ENCODE peak calls at places on chromosomes 16 and 17, in nine cellular contexts. T is adrenal gland, Z is upper lobe of left lung, Y is heart left ventricle, K is tibial nerve, F is lower leg skin, B is GM12878, W is A549, X is esophagus muscularis mucosa. D is an unnamed sample.

GRCh38 chr17:16044484-16044883 is 44.9 kb downstream of the TTC19 start:
- DNase-seq in T (no peak), Z (no peak), Y (no peak), K (no peak), F (no peak), B (no peak), W (no peak), X (no peak), D (no peak)

GRCh38 chr17:71502443-71502842 is 618.4 kb upstream of the SOX9 start:
- DNase-seq in T (no peak), Z (no peak), Y (no peak), K (no peak), F (no peak), B (no peak), W (no peak), X (no peak), D (no peak)

GRCh38 chr16:75420987-75421819 is 12.1 kb downstream of the CFDP1 start:
- DNase-seq in T (peak), Z (peak), Y (peak), K (peak), F (peak), B (no peak), W (peak), X (peak), D (peak)

GRCh38 chr17:35254107-35254802 is 11.4 kb downstream of the SLFN5 start:
- DNase-seq in T (peak), Z (peak), Y (peak), K (peak), F (peak), B (no peak), W (peak), X (peak), D (peak)

GRCh38 chr17:29257756-29258155 is 11.1 kb downstream of the CRYBA1 start:
- DNase-seq in T (no peak), Z (no peak), Y (no peak), K (no peak), F (no peak), B (no peak), W (no peak), X (no peak), D (peak)

GRCh38 chr17:5042152-5043022 is 7.2 kb upstream of the SLC52A1 start:
- DNase-seq in T (no peak), Z (no peak), Y (no peak), K (no peak), F (no peak), B (no peak), W (no peak), X (no peak), D (no peak)

GRCh38 chr16:11669380-11670146 is 1.3 kb downstream of the SNN start:
- DNase-seq in T (peak), Z (peak), Y (peak), K (peak), F (peak), B (peak), W (no peak), X (no peak), D (peak)

GRCh38 chr16:1090620-1091587 is 5.1 kb downstream of the C1QTNF8 start:
- DNase-seq in T (no peak), Z (no peak), Y (peak), K (no peak), F (no peak), B (no peak), W (no peak), X (no peak), D (no peak)

GRCh38 chr16:23959069-23959800 is 123.5 kb downstream of the PRKCB start:
- DNase-seq in T (no peak), Z (no peak), Y (no peak), K (no peak), F (peak), B (no peak), W (no peak), X (no peak), D (peak)

GRCh38 chr17:68204736-68205135 is 43.1 kb upstream of the AMZ2 start:
- DNase-seq in T (no peak), Z (peak), Y (no peak), K (no peak), F (peak), B (no peak), W (no peak), X (peak), D (no peak)

GRCh38 chr17:4901648-4902344 is 1.1 kb downstream of the CHRNE start:
- DNase-seq in T (no peak), Z (peak), Y (peak), K (peak), F (no peak), B (no peak), W (no peak), X (no peak), D (no peak)

GRCh38 chr16:27463741-27464662 is 62.0 kb downstream of the IL21R start:
- DNase-seq in T (no peak), Z (no peak), Y (no peak), K (no peak), F (no peak), B (no peak), W (no peak), X (no peak), D (no peak)

GRCh38 chr17:56310780-56311179 is 157.5 kb downstream of the ANKFN1 start:
- DNase-seq in T (no peak), Z (no peak), Y (no peak), K (no peak), F (no peak), B (no peak), W (no peak), X (peak), D (peak)

GRCh38 chr17:4782652-4783051 is 3.5 kb downstream of the VMO1 start:
- DNase-seq in T (no peak), Z (peak), Y (no peak), K (no peak), F (no peak), B (no peak), W (no peak), X (no peak), D (no peak)

GRCh38 chr16:20298452-20298851 is 28.9 kb downstream of the GP2 start:
- DNase-seq in T (no peak), Z (no peak), Y (no peak), K (no peak), F (no peak), B (no peak), W (no peak), X (no peak), D (no peak)

GRCh38 chr16:58128181-58128631 is 975 bp downstream of the CFAP20 start:
- DNase-seq in T (no peak), Z (no peak), Y (no peak), K (no peak), F (no peak), B (no peak), W (no peak), X (no peak), D (peak)

GRCh38 chr17:32876414-32877163 is at the start of gene MYO1D:
- DNase-seq in T (peak), Z (peak), Y (peak), K (peak), F (peak), B (no peak), W (peak), X (no peak), D (no peak)

GRCh38 chr16:86497551-86498021 is 12.7 kb upstream of the FOXF1 start:
- DNase-seq in T (no peak), Z (no peak), Y (no peak), K (no peak), F (no peak), B (no peak), W (no peak), X (no peak), D (no peak)

GRCh38 chr16:86496929-86497381 is 13.4 kb upstream of the FOXF1 start:
- DNase-seq in T (no peak), Z (no peak), Y (no peak), K (no peak), F (no peak), B (no peak), W (no peak), X (no peak), D (no peak)

GRCh38 chr16:86499889-86500707 is 10.2 kb upstream of the FOXF1 start:
- DNase-seq in T (no peak), Z (no peak), Y (no peak), K (no peak), F (no peak), B (no peak), W (no peak), X (no peak), D (no peak)

GRCh38 chr16:86498155-86498651 is 12.1 kb upstream of the FOXF1 start:
- DNase-seq in T (no peak), Z (no peak), Y (no peak), K (no peak), F (no peak), B (no peak), W (no peak), X (no peak), D (no peak)

GRCh38 chr16:86498661-86499493 is 11.4 kb upstream of the FOXF1 start:
- DNase-seq in T (no peak), Z (no peak), Y (no peak), K (no peak), F (no peak), B (no peak), W (no peak), X (no peak), D (no peak)
- TF ChIP-seq POLR2A in T (no peak), Z (no peak), Y (no peak), K (no peak), F (no peak), B (no peak), W (no peak), X (peak), D (no peak)

GRCh38 chr17:42683407-42684031 is 1.2 kb downstream of the CNTNAP1 start:
- DNase-seq in T (no peak), Z (no peak), Y (peak), K (no peak), F (peak), B (no peak), W (no peak), X (no peak), D (peak)
- H3K4me3 ChIP-seq in T (no peak), Z (no peak), Y (peak), K (peak), F (no peak), B (peak), W (no peak), X (peak), D (no peak)

GRCh38 chr16:49036126-49036525 is 245.5 kb downstream of the CBLN1 start:
- DNase-seq in T (no peak), Z (no peak), Y (no peak), K (no peak), F (no peak), B (no peak), W (no peak), X (peak), D (no peak)
- TF ChIP-seq POLR2A in T (no peak), Z (no peak), Y (no peak), K (no peak), F (no peak), B (no peak), W (no peak), X (no peak), D (no peak)

GRCh38 chr17:74475189-74475588 is 8.8 kb downstream of the CD300A start:
- DNase-seq in T (no peak), Z (no peak), Y (no peak), K (no peak), F (no peak), B (no peak), W (no peak), X (no peak), D (no peak)

GRCh38 chr17:74471341-74471740 is 4.9 kb downstream of the CD300A start:
- DNase-seq in T (no peak), Z (no peak), Y (no peak), K (no peak), F (no peak), B (no peak), W (no peak), X (no peak), D (no peak)

GRCh38 chr17:74473294-74473693 is 6.9 kb downstream of the CD300A start:
- DNase-seq in T (no peak), Z (no peak), Y (no peak), K (no peak), F (no peak), B (no peak), W (no peak), X (no peak), D (no peak)

GRCh38 chr17:74472890-74473289 is 6.5 kb downstream of the CD300A start:
- DNase-seq in T (no peak), Z (no peak), Y (no peak), K (no peak), F (no peak), B (no peak), W (no peak), X (no peak), D (no peak)

DNA sequence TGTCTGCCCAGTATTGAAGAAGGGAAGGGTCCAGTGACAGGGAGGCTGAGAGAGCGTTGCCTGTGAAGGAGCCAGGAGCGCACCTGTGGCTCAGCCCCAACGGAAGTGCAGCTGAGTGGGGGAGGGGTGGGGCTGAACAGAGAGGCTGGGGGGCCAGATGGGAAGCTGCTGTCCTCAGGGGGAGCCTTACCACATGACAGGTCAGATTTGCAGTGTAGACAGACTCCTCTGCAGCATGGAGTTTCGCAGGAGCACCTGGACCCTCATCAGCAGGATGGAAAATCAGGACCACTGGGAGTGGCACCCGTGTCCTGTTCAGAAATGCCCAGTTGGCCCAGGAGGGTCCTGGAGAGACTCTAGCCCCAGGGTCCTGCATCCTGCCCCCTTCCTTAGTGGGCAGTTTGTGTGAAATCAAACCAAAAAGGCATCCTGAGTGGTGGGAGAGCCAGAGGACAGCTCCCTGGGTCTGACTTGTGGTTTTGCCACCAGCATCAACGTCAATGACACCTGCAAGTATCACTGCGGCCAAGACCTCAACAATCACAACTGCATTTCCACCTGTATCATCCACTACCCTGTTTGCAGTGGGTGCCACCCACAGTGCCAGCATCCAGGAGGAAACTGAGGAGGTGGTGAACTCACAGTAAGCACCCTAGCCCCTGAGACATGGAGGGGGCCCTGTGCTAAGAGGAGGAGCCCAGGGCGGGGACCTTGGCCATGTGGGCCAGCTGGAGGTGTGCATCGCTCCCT is 7.8 kb downstream of the CD300A start:
- DNase-seq in T (no peak), Z (peak), Y (no peak), K (no peak), F (no peak), B (no peak), W (no peak), X (no peak), D (no peak)
- H3K4me3 ChIP-seq in T (no peak), Z (no peak), Y (no peak), K (no peak), F (no peak), B (no peak), W (no peak), X (no peak), D (no peak)

GRCh38 chr16:46627746-46628145 is 6.6 kb upstream of the SHCBP1 start:
- DNase-seq in T (no peak), Z (no peak), Y (no peak), K (no peak), F (no peak), B (no peak), W (no peak), X (no peak), D (no peak)

GRCh38 chr16:46629331-46629843 is 8.2 kb upstream of the SHCBP1 start:
- DNase-seq in T (no peak), Z (no peak), Y (no peak), K (no peak), F (no peak), B (no peak), W (peak), X (no peak), D (peak)

GRCh38 chr16:46632778-46633733 is 11.9 kb upstream of the SHCBP1 start:
- DNase-seq in T (no peak), Z (no peak), Y (no peak), K (no peak), F (no peak), B (no peak), W (no peak), X (no peak), D (no peak)
- TF ChIP-seq POLR2A in T (no peak), Z (no peak), Y (no peak), K (no peak), F (no peak), B (peak), W (no peak), X (no peak), D (no peak)

GRCh38 chr17:1241904-1242303 is 28.3 kb upstream of the BHLHA9 start:
- DNase-seq in T (no peak), Z (no peak), Y (no peak), K (peak), F (peak), B (no peak), W (no peak), X (no peak), D (no peak)

GRCh38 chr17:1239210-1239609 is 31.0 kb upstream of the BHLHA9 start:
- DNase-seq in T (no peak), Z (no peak), Y (no peak), K (no peak), F (no peak), B (no peak), W (no peak), X (no peak), D (no peak)

GRCh38 chr17:1234455-1234854 is 35.8 kb upstream of the BHLHA9 start:
- DNase-seq in T (no peak), Z (no peak), Y (no peak), K (no peak), F (no peak), B (no peak), W (no peak), X (no peak), D (no peak)

GRCh38 chr17:1232786-1233185 is 37.5 kb upstream of the BHLHA9 start:
- DNase-seq in T (no peak), Z (no peak), Y (no peak), K (no peak), F (no peak), B (no peak), W (peak), X (no peak), D (no peak)

GRCh38 chr17:1237471-1237870 is 32.8 kb upstream of the BHLHA9 start:
- DNase-seq in T (no peak), Z (no peak), Y (no peak), K (no peak), F (no peak), B (no peak), W (no peak), X (no peak), D (no peak)
- H3K4me3 ChIP-seq in T (no peak), Z (no peak), Y (no peak), K (no peak), F (no peak), B (no peak), W (no peak), X (no peak), D (no peak)

DNA sequence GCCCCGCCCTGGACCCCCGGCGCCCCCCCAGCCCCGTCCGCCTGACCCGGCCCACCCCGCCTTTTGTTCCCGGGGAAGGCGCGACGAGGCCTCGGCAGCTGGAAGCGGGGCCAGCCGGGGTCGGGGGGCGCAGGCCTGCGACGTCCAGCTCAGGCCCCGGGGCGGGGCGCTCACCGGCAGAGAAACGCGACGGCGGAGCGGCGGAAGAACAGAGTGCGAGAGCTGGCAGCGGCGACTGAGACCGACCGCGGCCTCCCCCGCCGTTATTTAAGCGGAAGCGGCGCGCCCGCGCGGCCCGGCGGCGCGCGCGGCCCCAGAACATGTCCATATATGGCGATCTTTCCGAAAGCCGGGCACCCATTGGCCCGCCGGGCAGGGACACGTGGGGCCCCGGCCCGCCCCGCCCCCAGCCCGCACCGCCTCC is at the start of gene ACTG1:
- DNase-seq in T (peak), Z (peak), Y (peak), K (peak), F (peak), B (no peak), W (peak), X (peak), D (peak)
- TF ChIP-seq POLR2A in T (peak), Z (peak), Y (peak), K (peak), F (peak), B (peak), W (peak), X (peak), D (peak)

GRCh38 chr17:79730769-79731483 is at the start of gene ENPP7:
- DNase-seq in T (no peak), Z (no peak), Y (no peak), K (no peak), F (no peak), B (no peak), W (no peak), X (no peak), D (no peak)

GRCh38 chr17:79728169-79728907 is 2.4 kb upstream of the ENPP7 start:
- DNase-seq in T (peak), Z (peak), Y (peak), K (peak), F (peak), B (peak), W (peak), X (peak), D (peak)

GRCh38 chr17:79730437-79730768 is 340 bp upstream of the ENPP7 start:
- DNase-seq in T (no peak), Z (no peak), Y (no peak), K (no peak), F (no peak), B (no peak), W (no peak), X (no peak), D (no peak)

GRCh38 chr17:79729761-79730160 is 982 bp upstream of the ENPP7 start:
- DNase-seq in T (no peak), Z (no peak), Y (no peak), K (no peak), F (no peak), B (no peak), W (no peak), X (no peak), D (no peak)

DNA sequence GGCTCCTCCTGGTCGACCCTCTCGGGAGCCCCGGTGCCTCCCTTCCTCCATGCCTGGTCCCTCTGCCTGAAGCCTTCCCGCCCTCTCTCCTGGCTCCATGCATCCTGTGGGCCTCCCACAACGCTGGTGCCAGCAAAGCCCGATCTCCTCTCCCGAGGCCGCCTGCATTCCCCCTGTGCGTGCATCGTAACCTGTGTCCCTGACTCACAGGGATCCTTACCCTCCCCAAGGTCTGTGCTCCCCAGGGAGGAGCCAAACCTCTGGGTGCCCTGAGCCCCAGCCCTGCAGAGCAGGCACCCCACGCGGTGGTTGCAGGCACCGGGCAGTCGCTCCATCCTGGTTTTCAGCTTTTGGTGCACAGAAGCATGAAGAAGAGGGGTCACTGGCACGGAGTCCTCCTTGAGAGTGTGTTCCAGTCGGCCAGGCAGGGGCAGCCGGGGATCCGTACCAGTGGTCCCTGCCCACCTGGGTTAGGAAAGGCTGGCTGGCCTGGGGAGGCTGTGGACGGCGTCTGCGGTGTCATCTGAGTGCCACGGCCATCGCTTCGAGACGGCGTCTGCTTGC is 1.8 kb upstream of the ENPP7 start:
- DNase-seq in T (no peak), Z (no peak), Y (no peak), K (no peak), F (no peak), B (no peak), W (no peak), X (no peak), D (no peak)
- H3K4me3 ChIP-seq in T (no peak), Z (no peak), Y (peak), K (no peak), F (no peak), B (no peak), W (no peak), X (peak), D (no peak)